ENCODE peak calls at places on chromosomes 1 and 21, in nine cellular contexts. N is GM12878, K is K562, I is transverse colon, M is A549, P is H1, O is ovary, U is suprapubic skin, E is stomach. Q is an unnamed sample.

GRCh38 chr1:4468804-4469514 is 185.4 kb upstream of the AJAP1 start:
- DNase-seq in E (no peak), I (no peak), M (no peak), K (no peak), U (no peak), O (no peak), N (no peak), P (no peak), Q (no peak)

GRCh38 chr21:26715116-26715515 is 130.1 kb downstream of the ADAMTS1 start:
- DNase-seq in K (no peak), O (no peak), E (no peak), I (no peak), M (no peak), U (no peak), N (no peak), P (no peak), Q (no peak)

GRCh38 chr1:1599030-1599916 is 662 bp downstream of the FNDC10 start:
- DNase-seq in E (no peak), N (no peak), I (no peak), U (no peak), O (no peak), K (peak), M (no peak), P (no peak), Q (no peak)

GRCh38 chr1:110490791-110491451 is 28.1 kb downstream of the KCNA10 start:
- DNase-seq in O (no peak), I (no peak), U (no peak), E (no peak), N (no peak), P (no peak), M (no peak), K (no peak), Q (no peak)

GRCh38 chr1:41712687-41713086 is 206.0 kb downstream of the HIVEP3 start:
- DNase-seq in I (no peak), U (no peak), E (no peak), M (no peak), O (no peak), P (no peak), N (no peak), K (no peak), Q (no peak)

GRCh38 chr1:59379028-59379728 is 82.3 kb downstream of the FGGY start:
- DNase-seq in I (no peak), N (no peak), M (no peak), E (no peak), K (no peak), P (no peak), O (no peak), U (no peak), Q (no peak)

GRCh38 chr1:205298191-205298994 is 23.2 kb downstream of the NUAK2 start:
- DNase-seq in M (peak), O (no peak), P (no peak), E (no peak), U (no peak), N (no peak), K (no peak), I (no peak), Q (no peak)

GRCh38 chr1:58763214-58763613 is 20.6 kb downstream of the JUN start:
- DNase-seq in O (no peak), P (no peak), K (no peak), U (no peak), M (no peak), N (no peak), E (no peak), I (no peak), Q (no peak)

GRCh38 chr1:98001764-98002163 is 80.9 kb upstream of the DPYD start:
- DNase-seq in K (no peak), E (no peak), N (no peak), U (no peak), P (no peak), O (no peak), I (no peak), M (no peak), Q (no peak)

GRCh38 chr1:25899792-25900191 is 6.4 kb downstream of the STMN1 start:
- DNase-seq in K (no peak), O (no peak), E (no peak), M (no peak), N (no peak), U (no peak), I (no peak), P (no peak), Q (no peak)

GRCh38 chr21:44955141-44955802 is 15.4 kb downstream of the SLX9 start:
- DNase-seq in P (no peak), I (no peak), K (no peak), U (no peak), M (no peak), O (no peak), N (no peak), E (no peak), Q (no peak)

GRCh38 chr1:228986093-228986904 is 251.0 kb downstream of the RHOU start:
- DNase-seq in P (no peak), U (no peak), K (no peak), I (peak), O (peak), M (no peak), E (peak), N (no peak), Q (no peak)

GRCh38 chr21:44618504-44618903 is 6.6 kb downstream of the KRTAP10-8 start:
- DNase-seq in P (no peak), I (peak), E (no peak), M (no peak), O (no peak), N (no peak), U (no peak), K (no peak), Q (peak)

GRCh38 chr1:231337472-231338269 is at the start of gene EXOC8:
- DNase-seq in E (peak), N (peak), K (peak), I (peak), U (peak), O (peak), P (peak), M (peak), Q (peak)
- TF ChIP-seq POLR2A in E (no peak), N (peak), K (peak), I (peak), U (no peak), O (peak), P (peak), M (peak), Q (peak)

GRCh38 chr1:84427520-84428188 is 29.4 kb downstream of the DNASE2B start:
- DNase-seq in N (no peak), O (no peak), E (no peak), I (no peak), K (peak), U (no peak), M (no peak), P (no peak), Q (no peak)
- TF ChIP-seq EP300 in N (no peak), O (no peak), E (no peak), I (no peak), K (no peak), U (no peak), M (no peak), P (no peak), Q (no peak)

GRCh38 chr1:204044448-204044847 is 28.5 kb upstream of the SOX13 start:
- DNase-seq in M (no peak), K (no peak), U (no peak), O (no peak), E (no peak), P (no peak), I (no peak), N (no peak), Q (no peak)

GRCh38 chr1:204045430-204045829 is 27.5 kb upstream of the SOX13 start:
- DNase-seq in U (no peak), P (no peak), I (no peak), O (no peak), N (no peak), M (no peak), E (no peak), K (no peak), Q (no peak)

GRCh38 chr1:204041803-204042505 is 31.0 kb upstream of the SOX13 start:
- DNase-seq in K (no peak), I (no peak), O (no peak), E (no peak), M (no peak), U (no peak), N (no peak), P (no peak), Q (no peak)

GRCh38 chr1:204041232-204041767 is 31.6 kb upstream of the SOX13 start:
- DNase-seq in N (no peak), I (no peak), E (no peak), M (no peak), P (no peak), O (no peak), K (no peak), U (peak), Q (no peak)

DNA sequence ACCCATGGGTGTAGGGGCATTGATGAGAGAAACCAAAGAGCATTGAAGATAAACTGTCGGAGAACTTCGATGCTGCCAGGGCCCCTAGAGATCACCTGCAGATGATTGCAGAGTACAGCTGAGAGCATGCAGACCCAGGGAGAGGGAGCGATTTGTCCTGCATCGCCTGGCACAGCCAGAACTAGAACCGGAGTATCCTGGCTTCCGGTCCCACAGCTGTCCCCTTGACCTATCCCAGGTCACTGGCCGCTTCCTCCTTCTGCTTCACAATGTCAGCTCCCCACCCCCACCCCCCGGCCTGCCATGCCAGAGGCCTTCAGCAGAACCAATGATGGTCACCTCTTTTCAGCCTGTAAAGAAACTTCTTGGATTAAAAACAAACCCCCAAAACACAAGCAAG is 29.2 kb upstream of the SOX13 start:
- DNase-seq in O (no peak), P (no peak), M (no peak), I (no peak), N (no peak), E (no peak), U (no peak), K (no peak), Q (no peak)
- TF ChIP-seq POLR2A in O (no peak), P (no peak), M (no peak), I (no peak), N (no peak), E (no peak), U (no peak), K (no peak), Q (no peak)

GRCh38 chr21:17611414-17612022 is 1.2 kb downstream of the BTG3 start:
- DNase-seq in K (peak), I (peak), N (peak), P (no peak), E (peak), O (peak), U (peak), M (peak), Q (peak)

GRCh38 chr21:17612565-17613241 is at the start of gene BTG3:
- DNase-seq in I (peak), U (peak), N (no peak), M (peak), P (peak), O (peak), K (peak), E (peak), Q (no peak)

GRCh38 chr21:17612023-17612564 is 607 bp downstream of the BTG3 start:
- DNase-seq in E (peak), U (peak), K (no peak), M (no peak), N (no peak), P (no peak), O (peak), I (peak), Q (no peak)

GRCh38 chr21:17610862-17611261 is 1.8 kb downstream of the BTG3 start:
- DNase-seq in M (no peak), O (peak), P (no peak), K (peak), N (no peak), E (peak), I (peak), U (no peak), Q (no peak)

DNA sequence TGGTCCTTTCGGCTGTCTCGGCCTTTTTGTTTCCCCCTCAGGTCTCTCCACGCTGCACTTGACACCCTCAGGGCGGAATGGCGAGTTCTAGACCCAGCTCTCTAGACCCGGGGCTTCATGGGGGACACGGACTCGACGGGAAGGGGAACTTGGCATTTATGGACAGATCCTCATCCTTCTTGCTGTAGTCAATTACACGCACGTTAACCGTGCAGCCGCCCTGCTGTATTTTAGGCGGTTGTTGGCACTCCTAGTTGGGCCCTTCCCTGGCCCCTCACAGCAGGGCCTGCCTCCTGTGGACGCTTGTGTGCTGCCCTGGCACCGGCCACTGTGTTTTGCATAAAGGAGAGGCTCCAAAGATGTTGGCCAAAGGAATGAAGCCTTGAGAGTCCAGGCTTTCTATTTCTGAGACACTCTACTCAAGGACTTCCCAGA is 558 bp upstream of the BTG3 start:
- DNase-seq in I (peak), E (peak), M (no peak), N (no peak), O (peak), K (no peak), U (no peak), P (no peak), Q (no peak)
- TF ChIP-seq EP300 in I (no peak), E (peak), M (no peak), N (no peak), O (no peak), K (no peak), U (no peak), P (no peak), Q (no peak)

GRCh38 chr1:161219078-161219892 is 4.1 kb downstream of the APOA2 start:
- DNase-seq in N (no peak), M (no peak), K (no peak), O (no peak), P (no peak), U (no peak), I (no peak), E (no peak), Q (no peak)
- TF ChIP-seq POLR2A in N (no peak), M (no peak), K (no peak), O (no peak), P (no peak), U (no peak), I (no peak), E (no peak), Q (no peak)

GRCh38 chr1:20900056-20900455 is 112.9 kb upstream of the HP1BP3 start:
- DNase-seq in O (no peak), K (no peak), P (no peak), U (no peak), M (no peak), E (no peak), I (no peak), N (no peak), Q (no peak)

GRCh38 chr1:20899154-20899972 is 112.3 kb upstream of the HP1BP3 start:
- DNase-seq in I (no peak), N (no peak), K (no peak), E (no peak), M (no peak), O (no peak), U (no peak), P (no peak), Q (no peak)

GRCh38 chr1:20891091-20891490 is 104.0 kb upstream of the HP1BP3 start:
- DNase-seq in N (no peak), O (no peak), K (no peak), P (no peak), U (no peak), E (no peak), I (no peak), M (no peak), Q (no peak)

GRCh38 chr1:20893931-20894330 is 106.8 kb upstream of the HP1BP3 start:
- DNase-seq in K (no peak), P (no peak), O (no peak), E (no peak), U (no peak), I (no peak), N (no peak), M (no peak), Q (no peak)

GRCh38 chr1:20896824-20897223 is 109.7 kb upstream of the HP1BP3 start:
- DNase-seq in M (peak), O (no peak), E (no peak), P (no peak), I (no peak), N (no peak), K (no peak), U (no peak), Q (no peak)
- TF ChIP-seq EP300 in M (peak), O (no peak), E (no peak), P (no peak), I (no peak), N (no peak), K (no peak), U (no peak), Q (no peak)

DNA sequence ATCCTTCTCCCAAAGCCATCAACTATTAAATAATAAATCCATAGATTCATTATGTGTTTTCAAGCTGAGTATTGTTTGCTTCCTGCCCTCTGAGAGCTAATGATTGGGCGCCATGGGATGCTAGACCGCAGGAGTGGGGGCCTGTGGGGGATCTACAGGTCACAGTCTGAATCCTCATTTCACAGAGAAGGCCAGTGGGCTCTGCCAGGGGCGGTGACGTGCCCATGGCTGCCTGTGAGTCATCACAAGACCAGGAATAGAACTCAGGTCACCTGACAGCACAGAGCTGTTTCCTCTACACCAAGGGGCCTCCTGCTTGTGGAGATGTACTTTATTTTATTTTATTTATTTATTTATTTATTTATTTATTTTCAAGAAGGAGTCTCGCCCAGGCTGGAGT is 15.0 kb downstream of the IL6R start:
- DNase-seq in I (peak), K (no peak), P (no peak), E (peak), M (peak), N (no peak), U (peak), O (peak), Q (peak)
- TF ChIP-seq POLR2A in I (no peak), K (no peak), P (no peak), E (no peak), M (no peak), N (no peak), U (no peak), O (no peak), Q (no peak)